ENCODE peak calls at places on chromosome X, in four cellular contexts. F, J, G and M are unnamed samples.
A peak's percentile ranks its signal among the peaks of the same experiment; 100 is the strongest.

GRCh38 chrX:14095702-14096101 is 66.0 kb upstream of the GEMIN8 start:
- DNase-seq in J (peak; percentile 23), F (peak; percentile 70), G (no peak), M (peak; percentile 60)

GRCh38 chrX:56068274-56068758 is 163.8 kb upstream of the KLF8 start:
- DNase-seq in G (no peak), J (no peak), F (no peak), M (peak; percentile 75)

GRCh38 chrX:110213183-110213582 is 104.7 kb downstream of the AMMECR1 start:
- DNase-seq in J (peak; percentile 78), G (no peak), F (no peak), M (no peak)

GRCh38 chrX:34875204-34875603 is 67.4 kb upstream of the FAM47B start:
- DNase-seq in F (peak; percentile 52), J (peak; percentile 31), G (no peak), M (peak; percentile 74)

GRCh38 chrX:51894697-51895336 is 1.4 kb downstream of the MAGED1 start:
- DNase-seq in J (no peak), F (peak; percentile 34), G (peak; percentile 6), M (peak; percentile 7)

GRCh38 chrX:101208152-101208905 is 11.3 kb upstream of the DRP2 start:
- DNase-seq in G (no peak), J (no peak), F (peak; percentile 42), M (no peak)

GRCh38 chrX:72360326-72360725 is 54.6 kb upstream of the CITED1 start:
- DNase-seq in G (no peak), F (no peak), J (no peak), M (no peak)

GRCh38 chrX:129646721-129647587 is 7.8 kb downstream of the APLN start:
- DNase-seq in J (no peak), G (no peak), F (no peak), M (no peak)

GRCh38 chrX:45557390-45557789 is 356.7 kb upstream of the DIPK2B start:
- DNase-seq in F (peak; percentile 17), G (no peak), J (no peak), M (no peak)

GRCh38 chrX:153882086-153882498 is 3.9 kb downstream of the L1CAM start:
- DNase-seq in G (no peak), J (peak; percentile 28), F (peak; percentile 30), M (no peak)

GRCh38 chrX:15107367-15107988 is 162.4 kb downstream of the ASB9 start:
- DNase-seq in F (no peak), G (no peak), J (peak; percentile 3), M (no peak)

GRCh38 chrX:118596428-118596827 is 100.8 kb downstream of the DOCK11 start:
- DNase-seq in J (no peak), G (no peak), F (no peak), M (no peak)

GRCh38 chrX:129980540-129981206 is 1.8 kb upstream of the BCORL1 start:
- DNase-seq in G (no peak), F (peak; percentile 38), J (no peak), M (no peak)

GRCh38 chrX:68462653-68463052 is 29.4 kb upstream of the OPHN1 start:
- DNase-seq in G (peak; percentile 23), F (peak; percentile 64), J (peak; percentile 37), M (peak; percentile 40)

GRCh38 chrX:71618303-71618721 is at the start of gene CXCR3:
- DNase-seq in F (no peak), G (no peak), J (no peak), M (peak; percentile 88)

GRCh38 chrX:154791467-154791866 is 13.8 kb downstream of the MPP1 start:
- DNase-seq in J (no peak), G (no peak), F (no peak), M (no peak)

GRCh38 chrX:115912372-115912897 is 258.1 kb upstream of the AGTR2 start:
- DNase-seq in J (no peak), G (no peak), F (no peak), M (peak; percentile 86)

GRCh38 chrX:71514367-71515038 is 18.4 kb upstream of the OGT start:
- DNase-seq in G (no peak), J (no peak), F (no peak), M (no peak)

GRCh38 chrX:119734897-119735339 is 23.5 kb upstream of the SOWAHD start:
- DNase-seq in J (no peak), G (peak; percentile 61), F (peak; percentile 26), M (no peak)

GRCh38 chrX:42241421-42241820 is 318.1 kb upstream of the CASK start:
- DNase-seq in J (no peak), G (no peak), F (no peak), M (no peak)

GRCh38 chrX:120731386-120731785 is 101.5 kb upstream of the C1GALT1C1 start:
- DNase-seq in G (no peak), J (no peak), F (no peak), M (no peak)

GRCh38 chrX:153635788-153636668 is 11.0 kb upstream of the DUSP9 start:
- DNase-seq in G (no peak), J (no peak), F (no peak), M (peak; percentile 38)

GRCh38 chrX:146224442-146224841 is 406.8 kb downstream of the SLITRK2 start:
- DNase-seq in J (no peak), G (no peak), F (no peak), M (peak; percentile 35)

GRCh38 chrX:56309881-56310280 is 77.7 kb downstream of the KLF8 start:
- DNase-seq in F (no peak), G (no peak), J (peak; percentile 27), M (no peak)

GRCh38 chrX:108307408-108308085 is 130.7 kb downstream of the COL4A6 start:
- DNase-seq in G (no peak), J (no peak), F (peak; percentile 34), M (no peak)

GRCh38 chrX:126027229-126027628 is 138.9 kb downstream of the DCAF12L2 start:
- DNase-seq in F (no peak), G (no peak), J (no peak), M (no peak)

GRCh38 chrX:13937370-13938052 is 92.2 kb downstream of the GEMIN8 start:
- DNase-seq in G (no peak), F (peak; percentile 45), J (no peak), M (no peak)

GRCh38 chrX:151974336-151975227 is at the start of gene GABRE:
- DNase-seq in J (no peak), F (peak; percentile 59), G (no peak), M (peak; percentile 27)

GRCh38 chrX:74613350-74614192 is 853 bp downstream of the RLIM start:
- DNase-seq in G (peak; percentile 27), F (peak; percentile 49), J (peak; percentile 9), M (no peak)